ENCODE peak calls at places on chromosomes 12 and 14, in eight cellular contexts. O is activated T-helper 1 cell treated with anti-CD3 and anti-CD28 coated beads, Interleukin-12 subunit alpha, Interleukin-12 subunit beta, Interleukin-2, Interleukin-4 antibody, amounts not matched to agents 30 ng/mL and 10 ng/mL and 1 ng/mL, durations not matched to agents 14 hours and 24 hours and 36 hours; I is tibial artery; A is breast epithelium; S is central memory CD8-positive, alpha-beta T cell; F is T-helper 2 cell; P is activated T-cell treated with anti-CD3 and anti-CD28 coated beads, Interleukin-2, amount 50 U/mL, for 72 hours; T is sciatic nerve. R is an unnamed sample.

GRCh38 chr14:46574236-46574970 is 77.2 kb downstream of the RPL10L start:
- DNase-seq in O (no peak), I (no peak), A (no peak), S (no peak), F (no peak), P (no peak), T (no peak), R (no peak)

GRCh38 chr14:95523051-95523817 is 6.8 kb upstream of the SYNE3 start:
- DNase-seq in O (peak; percentile 45), I (no peak), A (no peak), S (no peak), F (no peak), P (peak; percentile 79), T (no peak), R (peak; percentile 68)

GRCh38 chr14:71465316-71465715 is 466.9 kb upstream of the RGS6 start:
- DNase-seq in O (no peak), I (no peak), A (no peak), S (no peak), F (no peak), P (no peak), T (no peak), R (no peak)

GRCh38 chr12:47819902-47820630 is at the start of gene HDAC7:
- DNase-seq in O (peak; percentile 54), I (peak; percentile 89), A (peak; percentile 81), S (peak; percentile 31), F (peak; percentile 64), P (peak; percentile 71), T (peak; percentile 91), R (peak; percentile 88)

GRCh38 chr12:69688021-69688420 is 11.1 kb downstream of the BEST3 start:
- DNase-seq in O (no peak), I (no peak), A (no peak), S (no peak), F (no peak), P (no peak), T (no peak), R (no peak)

GRCh38 chr12:79407671-79408622 is 282.8 kb downstream of the PAWR start:
- DNase-seq in O (no peak), I (peak; percentile 27), A (no peak), S (no peak), F (no peak), P (peak; percentile 11), T (peak; percentile 57), R (no peak)

GRCh38 chr14:23443411-23443812 is 8.0 kb upstream of the MYH7 start:
- DNase-seq in O (no peak), I (no peak), A (no peak), S (no peak), F (no peak), P (no peak), T (no peak), R (no peak)

GRCh38 chr14:95482967-95483842 is 33.2 kb downstream of the SYNE3 start:
- DNase-seq in O (no peak), I (peak; percentile 87), A (no peak), S (no peak), F (no peak), P (no peak), T (peak; percentile 88), R (no peak)

GRCh38 chr12:106135075-106135474 is 3.7 kb downstream of the NUAK1 start:
- DNase-seq in O (no peak), I (no peak), A (no peak), S (no peak), F (no peak), P (no peak), T (no peak), R (no peak)

GRCh38 chr12:75548879-75549278 is 37.5 kb upstream of the KRR1 start:
- DNase-seq in O (no peak), I (no peak), A (no peak), S (no peak), F (no peak), P (no peak), T (no peak), R (no peak)

GRCh38 chr14:22664261-22664660 is 20.1 kb upstream of the OR6J1 start:
- DNase-seq in O (no peak), I (no peak), A (no peak), S (no peak), F (no peak), P (no peak), T (no peak), R (no peak)

GRCh38 chr12:122788387-122788786 is 14.0 kb downstream of the CCDC62 start:
- DNase-seq in O (no peak), I (no peak), A (no peak), S (no peak), F (no peak), P (no peak), T (no peak), R (no peak)

GRCh38 chr12:3077572-3078081 is 448 bp downstream of the TSPAN9 start:
- DNase-seq in O (no peak), I (peak; percentile 27), A (peak; percentile 54), S (no peak), F (peak; percentile 0), P (no peak), T (peak; percentile 73), R (no peak)

GRCh38 chr12:125902991-125903390 is 837.8 kb downstream of the AACS start:
- DNase-seq in O (no peak), I (no peak), A (no peak), S (no peak), F (no peak), P (no peak), T (no peak), R (no peak)

GRCh38 chr14:23351681-23352505 is 794 bp downstream of the SLC22A17 start:
- DNase-seq in O (no peak), I (no peak), A (no peak), S (no peak), F (no peak), P (no peak), T (peak; percentile 60), R (no peak)

GRCh38 chr12:7937867-7938506 is 2.0 kb upstream of the SLC2A3 start:
- DNase-seq in O (no peak), I (no peak), A (no peak), S (no peak), F (no peak), P (peak; percentile 34), T (no peak), R (peak; percentile 42)

GRCh38 chr12:54429014-54429471 is 10.0 kb upstream of the ITGA5 start:
- DNase-seq in O (no peak), I (no peak), A (no peak), S (no peak), F (no peak), P (no peak), T (no peak), R (no peak)

GRCh38 chr14:69910871-69911270 is 31.7 kb downstream of the SMOC1 start:
- DNase-seq in O (no peak), I (no peak), A (no peak), S (no peak), F (no peak), P (no peak), T (no peak), R (no peak)

GRCh38 chr12:110641512-110641911 is 27.6 kb downstream of the TCTN1 start:
- DNase-seq in O (no peak), I (no peak), A (no peak), S (no peak), F (no peak), P (no peak), T (no peak), R (no peak)

GRCh38 chr14:69877492-69877891 is 1.7 kb upstream of the SMOC1 start:
- DNase-seq in O (no peak), I (no peak), A (no peak), S (no peak), F (no peak), P (no peak), T (no peak), R (no peak)

GRCh38 chr12:50597200-50598195 is 92.7 kb downstream of the DIP2B start:
- DNase-seq in O (peak; percentile 26), I (no peak), A (no peak), S (no peak), F (no peak), P (peak; percentile 72), T (no peak), R (peak; percentile 62)

GRCh38 chr14:92655372-92655771 is 93.1 kb downstream of the LGMN start:
- DNase-seq in O (no peak), I (no peak), A (no peak), S (no peak), F (no peak), P (no peak), T (no peak), R (no peak)

GRCh38 chr14:102983496-102983895 is 61.0 kb downstream of the AMN start:
- DNase-seq in O (no peak), I (no peak), A (no peak), S (no peak), F (no peak), P (no peak), T (no peak), R (no peak)

GRCh38 chr14:67187826-67188225 is 1.4 kb upstream of the GARIN2 start:
- DNase-seq in O (no peak), I (no peak), A (no peak), S (no peak), F (no peak), P (no peak), T (no peak), R (no peak)